ENCODE peak calls at places on chromosomes 12 and 14, in five cellular contexts. One of them, this sample, is unnamed.
A peak's percentile ranks its signal among the peaks of the same experiment; 100 is the strongest.

GRCh38 chr12:3527181-3527580 is 36.2 kb downstream of the PRMT8 start:
- DNase-seq in tibial artery: no peak
- DNase-seq in lower lobe of right lung: no peak
- DNase-seq in mammary epithelial cell: peak; percentile 90
- DNase-seq in fibroblast of lung: peak; percentile 71
- DNase-seq in this sample: peak; percentile 83

GRCh38 chr12:2334291-2335088 is 281.7 kb downstream of the CACNA1C start:
- DNase-seq in lower lobe of right lung: no peak
- DNase-seq in fibroblast of lung: no peak
- DNase-seq in tibial artery: no peak
- DNase-seq in mammary epithelial cell: no peak
- DNase-seq in this sample: no peak

GRCh38 chr14:68549057-68549421 is 243.8 kb downstream of the ZFP36L1 start:
- DNase-seq in mammary epithelial cell: peak; percentile 82
- DNase-seq in lower lobe of right lung: no peak
- DNase-seq in tibial artery: peak; percentile 76
- DNase-seq in fibroblast of lung: peak; percentile 88
- DNase-seq in this sample: peak; percentile 94

GRCh38 chr14:65478596-65478995 is 66.1 kb downstream of the FUT8 start:
- DNase-seq in mammary epithelial cell: peak; percentile 70
- DNase-seq in tibial artery: no peak
- DNase-seq in fibroblast of lung: peak; percentile 92
- DNase-seq in lower lobe of right lung: no peak
- DNase-seq in this sample: peak; percentile 6

GRCh38 chr14:42806909-42807315 is 1200.2 kb downstream of the LRFN5 start:
- DNase-seq in mammary epithelial cell: no peak
- DNase-seq in tibial artery: no peak
- DNase-seq in lower lobe of right lung: no peak
- DNase-seq in fibroblast of lung: peak; percentile 81
- DNase-seq in this sample: peak; percentile 78

GRCh38 chr12:108446766-108447165 is 68.3 kb upstream of the FICD start:
- DNase-seq in fibroblast of lung: no peak
- DNase-seq in tibial artery: no peak
- DNase-seq in mammary epithelial cell: peak; percentile 34
- DNase-seq in lower lobe of right lung: no peak
- DNase-seq in this sample: peak; percentile 89

GRCh38 chr12:6076776-6077700 is 47.4 kb downstream of the VWF start:
- DNase-seq in tibial artery: no peak
- DNase-seq in fibroblast of lung: no peak
- DNase-seq in mammary epithelial cell: no peak
- DNase-seq in lower lobe of right lung: no peak
- DNase-seq in this sample: no peak

GRCh38 chr12:124453419-124454351 is 113.7 kb downstream of the NCOR2 start:
- DNase-seq in mammary epithelial cell: no peak
- DNase-seq in tibial artery: peak; percentile 97
- DNase-seq in lower lobe of right lung: peak; percentile 90
- DNase-seq in fibroblast of lung: peak; percentile 70
- DNase-seq in this sample: peak; percentile 49

GRCh38 chr12:110015132-110015531 is 15.9 kb downstream of the ANKRD13A start:
- DNase-seq in tibial artery: no peak
- DNase-seq in lower lobe of right lung: no peak
- DNase-seq in fibroblast of lung: no peak
- DNase-seq in mammary epithelial cell: no peak
- DNase-seq in this sample: no peak

GRCh38 chr12:15789215-15790171 is at the start of gene EPS8:
- DNase-seq in fibroblast of lung: peak; percentile 90
- DNase-seq in mammary epithelial cell: peak; percentile 91
- DNase-seq in tibial artery: peak; percentile 96
- DNase-seq in lower lobe of right lung: peak; percentile 94
- DNase-seq in this sample: peak; percentile 88

GRCh38 chr12:76020731-76021672 is 10.6 kb downstream of the PHLDA1 start:
- DNase-seq in lower lobe of right lung: no peak
- DNase-seq in tibial artery: no peak
- DNase-seq in mammary epithelial cell: peak; percentile 97
- DNase-seq in fibroblast of lung: peak; percentile 99
- DNase-seq in this sample: peak; percentile 90

GRCh38 chr14:105503918-105504692 is 13.1 kb downstream of the TEDC1 start:
- DNase-seq in tibial artery: peak; percentile 59
- DNase-seq in fibroblast of lung: no peak
- DNase-seq in mammary epithelial cell: no peak
- DNase-seq in lower lobe of right lung: no peak
- DNase-seq in this sample: no peak

GRCh38 chr14:103527408-103528157 is 1.4 kb upstream of the TRMT61A start:
- DNase-seq in tibial artery: no peak
- DNase-seq in mammary epithelial cell: peak; percentile 24
- DNase-seq in lower lobe of right lung: no peak
- DNase-seq in fibroblast of lung: no peak
- DNase-seq in this sample: no peak

GRCh38 chr12:2064078-2064507 is 11.3 kb downstream of the CACNA1C start:
- DNase-seq in lower lobe of right lung: no peak
- DNase-seq in fibroblast of lung: peak; percentile 86
- DNase-seq in mammary epithelial cell: peak; percentile 69
- DNase-seq in tibial artery: no peak
- DNase-seq in this sample: peak; percentile 43

GRCh38 chr12:67517181-67517887 is 131.2 kb upstream of the DYRK2 start:
- DNase-seq in fibroblast of lung: peak; percentile 91
- DNase-seq in lower lobe of right lung: no peak
- DNase-seq in tibial artery: peak; percentile 65
- DNase-seq in mammary epithelial cell: peak; percentile 96
- DNase-seq in this sample: peak; percentile 96

GRCh38 chr12:24222968-24223367 is 273.5 kb upstream of the SOX5 start:
- DNase-seq in tibial artery: no peak
- DNase-seq in fibroblast of lung: peak; percentile 82
- DNase-seq in mammary epithelial cell: peak; percentile 85
- DNase-seq in lower lobe of right lung: no peak
- DNase-seq in this sample: peak; percentile 37

GRCh38 chr12:10388611-10389010 is 1.2 kb downstream of the KLRK1 start:
- DNase-seq in tibial artery: no peak
- DNase-seq in mammary epithelial cell: no peak
- DNase-seq in lower lobe of right lung: no peak
- DNase-seq in fibroblast of lung: no peak
- DNase-seq in this sample: no peak

GRCh38 chr12:100716949-100717732 is 77.4 kb upstream of the ANO4 start:
- DNase-seq in fibroblast of lung: peak; percentile 36
- DNase-seq in lower lobe of right lung: no peak
- DNase-seq in tibial artery: no peak
- DNase-seq in mammary epithelial cell: no peak
- DNase-seq in this sample: no peak

GRCh38 chr12:52969828-52970569 is 21.1 kb downstream of the KRT18 start:
- DNase-seq in lower lobe of right lung: no peak
- DNase-seq in mammary epithelial cell: no peak
- DNase-seq in tibial artery: no peak
- DNase-seq in fibroblast of lung: no peak
- DNase-seq in this sample: peak; percentile 60

GRCh38 chr12:7834701-7835100 is 38.0 kb downstream of the SLC2A14 start:
- DNase-seq in mammary epithelial cell: no peak
- DNase-seq in fibroblast of lung: no peak
- DNase-seq in lower lobe of right lung: no peak
- DNase-seq in tibial artery: no peak
- DNase-seq in this sample: peak; percentile 6

GRCh38 chr12:129393357-129393937 is 510.4 kb downstream of the TMEM132D start:
- DNase-seq in tibial artery: no peak
- DNase-seq in lower lobe of right lung: no peak
- DNase-seq in mammary epithelial cell: no peak
- DNase-seq in fibroblast of lung: peak; percentile 1
- DNase-seq in this sample: no peak

GRCh38 chr12:115035536-115036107 is 351.6 kb upstream of the TBX3 start:
- DNase-seq in tibial artery: no peak
- DNase-seq in fibroblast of lung: no peak
- DNase-seq in lower lobe of right lung: no peak
- DNase-seq in mammary epithelial cell: no peak
- DNase-seq in this sample: no peak

GRCh38 chr14:70919774-70920173 is 12.5 kb downstream of the PCNX1 start:
- DNase-seq in fibroblast of lung: peak; percentile 73
- DNase-seq in mammary epithelial cell: no peak
- DNase-seq in tibial artery: no peak
- DNase-seq in lower lobe of right lung: no peak
- DNase-seq in this sample: peak; percentile 49

GRCh38 chr14:70916776-70917175 is 9.5 kb downstream of the PCNX1 start:
- DNase-seq in mammary epithelial cell: no peak
- DNase-seq in lower lobe of right lung: no peak
- DNase-seq in fibroblast of lung: no peak
- DNase-seq in tibial artery: no peak
- DNase-seq in this sample: no peak

GRCh38 chr14:70917633-70918032 is 10.4 kb downstream of the PCNX1 start:
- DNase-seq in lower lobe of right lung: no peak
- DNase-seq in mammary epithelial cell: no peak
- DNase-seq in tibial artery: no peak
- DNase-seq in fibroblast of lung: no peak
- DNase-seq in this sample: no peak

GRCh38 chr14:70921669-70922068 is 14.4 kb downstream of the PCNX1 start:
- DNase-seq in tibial artery: no peak
- DNase-seq in fibroblast of lung: no peak
- DNase-seq in mammary epithelial cell: peak; percentile 64
- DNase-seq in lower lobe of right lung: no peak
- DNase-seq in this sample: peak; percentile 84

DNA sequence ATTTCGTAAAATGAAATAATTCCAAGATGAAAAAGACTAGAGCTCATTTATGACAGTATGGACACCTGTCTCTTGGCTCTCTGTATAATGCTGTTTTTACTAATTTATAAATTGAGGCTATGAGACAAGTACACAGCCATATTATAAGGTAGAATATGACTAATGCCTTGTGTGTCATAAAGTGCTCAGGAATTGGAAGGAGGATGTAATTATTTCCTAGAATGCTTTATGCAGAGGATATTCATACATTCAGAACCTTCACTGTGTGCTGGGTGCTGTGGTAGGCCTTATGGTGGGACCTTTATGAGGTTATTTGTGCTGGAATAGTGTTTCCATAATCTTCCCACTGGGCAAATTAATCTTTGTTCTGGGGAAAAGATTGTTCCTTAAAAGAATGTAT is 13.3 kb downstream of the PCNX1 start:
- DNase-seq in lower lobe of right lung: no peak
- DNase-seq in fibroblast of lung: no peak
- DNase-seq in mammary epithelial cell: peak; percentile 36
- DNase-seq in tibial artery: no peak
- DNase-seq in this sample: no peak
- TF ChIP-seq CTCF in lower lobe of right lung: no peak
- TF ChIP-seq CTCF in fibroblast of lung: no peak
- TF ChIP-seq CTCF in mammary epithelial cell: no peak
- TF ChIP-seq CTCF in tibial artery: no peak
- TF ChIP-seq CTCF in this sample: no peak

DNA sequence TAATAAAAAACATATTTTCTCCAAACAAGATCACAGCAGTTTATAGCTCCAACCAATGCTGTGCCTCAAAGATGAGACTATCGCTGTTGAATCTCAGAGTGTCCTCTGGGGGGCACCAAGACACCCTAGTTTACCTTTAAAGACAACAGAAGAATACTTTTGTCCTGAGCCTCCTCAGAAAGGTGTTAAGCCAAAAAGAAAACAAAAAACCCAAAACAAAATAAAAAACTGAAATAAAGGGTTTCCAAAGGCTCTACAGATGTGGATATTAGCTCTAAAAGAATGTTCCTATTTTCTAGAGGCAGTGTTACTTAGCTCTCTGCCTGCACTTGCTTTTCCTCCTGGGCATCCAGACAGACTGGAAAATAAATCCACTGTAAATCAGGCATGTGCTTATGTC is 86.9 kb upstream of the TTC7B start:
- DNase-seq in mammary epithelial cell: peak; percentile 38
- DNase-seq in lower lobe of right lung: no peak
- DNase-seq in tibial artery: no peak
- DNase-seq in fibroblast of lung: peak; percentile 36
- DNase-seq in this sample: peak; percentile 71
- TF ChIP-seq CTCF in mammary epithelial cell: peak; percentile 76
- TF ChIP-seq CTCF in lower lobe of right lung: peak; percentile 78
- TF ChIP-seq CTCF in tibial artery: peak; percentile 75
- TF ChIP-seq CTCF in fibroblast of lung: peak; percentile 72
- TF ChIP-seq CTCF in this sample: peak; percentile 81

GRCh38 chr14:59630281-59630963 is 53.8 kb upstream of the CCDC175 start:
- DNase-seq in fibroblast of lung: peak; percentile 30
- DNase-seq in mammary epithelial cell: peak; percentile 4
- DNase-seq in tibial artery: peak; percentile 79
- DNase-seq in lower lobe of right lung: peak; percentile 41
- DNase-seq in this sample: no peak

GRCh38 chr14:59634617-59635016 is 58.0 kb upstream of the CCDC175 start:
- DNase-seq in mammary epithelial cell: peak; percentile 20
- DNase-seq in tibial artery: no peak
- DNase-seq in lower lobe of right lung: no peak
- DNase-seq in fibroblast of lung: no peak
- DNase-seq in this sample: no peak

GRCh38 chr14:59629384-59630158 is 53.0 kb upstream of the CCDC175 start:
- DNase-seq in lower lobe of right lung: no peak
- DNase-seq in fibroblast of lung: no peak
- DNase-seq in mammary epithelial cell: no peak
- DNase-seq in tibial artery: no peak
- DNase-seq in this sample: no peak

GRCh38 chr14:59631237-59631636 is 54.6 kb upstream of the CCDC175 start:
- DNase-seq in fibroblast of lung: no peak
- DNase-seq in lower lobe of right lung: no peak
- DNase-seq in tibial artery: no peak
- DNase-seq in mammary epithelial cell: peak; percentile 6
- DNase-seq in this sample: peak; percentile 25

GRCh38 chr14:59632381-59632780 is 55.8 kb upstream of the CCDC175 start:
- DNase-seq in lower lobe of right lung: no peak
- DNase-seq in tibial artery: no peak
- DNase-seq in fibroblast of lung: peak; percentile 7
- DNase-seq in mammary epithelial cell: peak; percentile 16
- DNase-seq in this sample: peak; percentile 65
- TF ChIP-seq CTCF in lower lobe of right lung: peak; percentile 45
- TF ChIP-seq CTCF in tibial artery: peak; percentile 37
- TF ChIP-seq CTCF in fibroblast of lung: peak; percentile 44
- TF ChIP-seq CTCF in mammary epithelial cell: peak; percentile 75
- TF ChIP-seq CTCF in this sample: peak; percentile 80

GRCh38 chr12:65689508-65689907 is 134.8 kb upstream of the HMGA2 start:
- DNase-seq in lower lobe of right lung: no peak
- DNase-seq in mammary epithelial cell: no peak
- DNase-seq in fibroblast of lung: no peak
- DNase-seq in tibial artery: no peak
- DNase-seq in this sample: no peak

GRCh38 chr12:65682145-65682544 is 142.1 kb upstream of the HMGA2 start:
- DNase-seq in fibroblast of lung: no peak
- DNase-seq in mammary epithelial cell: no peak
- DNase-seq in lower lobe of right lung: no peak
- DNase-seq in tibial artery: no peak
- DNase-seq in this sample: no peak

GRCh38 chr12:65684906-65685305 is 139.4 kb upstream of the HMGA2 start:
- DNase-seq in lower lobe of right lung: no peak
- DNase-seq in tibial artery: no peak
- DNase-seq in fibroblast of lung: no peak
- DNase-seq in mammary epithelial cell: no peak
- DNase-seq in this sample: no peak

GRCh38 chr12:65681226-65681625 is 143.1 kb upstream of the HMGA2 start:
- DNase-seq in mammary epithelial cell: no peak
- DNase-seq in lower lobe of right lung: no peak
- DNase-seq in fibroblast of lung: peak; percentile 46
- DNase-seq in tibial artery: no peak
- DNase-seq in this sample: no peak

DNA sequence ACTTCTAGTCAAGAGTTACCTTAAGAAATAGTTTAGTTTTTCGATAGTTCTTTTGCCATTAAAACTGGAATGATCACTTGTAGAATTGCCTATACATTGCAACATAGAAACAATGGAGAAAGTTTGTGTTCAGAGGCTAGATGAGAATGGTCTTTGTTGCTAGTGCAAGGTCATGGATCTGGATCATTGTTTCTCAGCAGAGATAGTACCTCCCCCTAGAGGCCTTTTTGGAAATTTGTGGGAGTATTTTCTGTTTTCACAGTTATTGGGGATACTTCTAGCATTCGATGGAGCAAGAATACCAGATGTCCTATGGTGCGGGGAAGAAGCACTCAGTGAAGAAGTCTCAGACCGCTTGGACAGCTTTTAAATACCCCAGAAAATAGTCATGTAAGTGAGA is 138.8 kb upstream of the HMGA2 start:
- DNase-seq in mammary epithelial cell: peak; percentile 48
- DNase-seq in fibroblast of lung: no peak
- DNase-seq in lower lobe of right lung: no peak
- DNase-seq in tibial artery: no peak
- DNase-seq in this sample: peak; percentile 66
- TF ChIP-seq CTCF in mammary epithelial cell: peak; percentile 68
- TF ChIP-seq CTCF in fibroblast of lung: peak; percentile 59
- TF ChIP-seq CTCF in lower lobe of right lung: peak; percentile 45
- TF ChIP-seq CTCF in tibial artery: peak; percentile 18
- TF ChIP-seq CTCF in this sample: peak; percentile 40

This sample was measured in MCF 10A.